ENCODE peak calls at places on chromosomes 11 and 22, in six cellular contexts. J is PC-3, Y is IMR-90, V is tibial nerve, X is brain microvascular endothelial cell, E is fibroblast of lung. T is an unnamed sample.

GRCh38 chr22:23110190-23110921 is 31.4 kb downstream of the RSPH14 start:
- DNase-seq in E (no peak), X (no peak), V (no peak), Y (no peak), J (no peak), T (no peak)

GRCh38 chr11:83336993-83337392 is 50.8 kb upstream of the CCDC90B start:
- DNase-seq in V (no peak), Y (no peak), E (no peak), J (no peak), X (no peak), T (no peak)

GRCh38 chr11:64161037-64161436 is 4.9 kb downstream of the MACROD1 start:
- DNase-seq in Y (no peak), V (no peak), X (no peak), J (no peak), E (no peak), T (no peak)

GRCh38 chr11:62879554-62879953 is 1.1 kb upstream of the SLC3A2 start:
- DNase-seq in J (no peak), V (no peak), E (no peak), X (no peak), Y (no peak), T (no peak)

GRCh38 chr22:48960981-48961655 is 866.6 kb downstream of the BRD1 start:
- DNase-seq in E (peak), Y (no peak), X (no peak), V (no peak), J (no peak), T (peak)

GRCh38 chr11:102521121-102521520 is 9.4 kb downstream of the MMP7 start:
- DNase-seq in E (no peak), J (no peak), Y (no peak), V (no peak), X (no peak), T (no peak)

GRCh38 chr11:78704811-78705210 is 130.1 kb upstream of the NARS2 start:
- DNase-seq in Y (no peak), X (no peak), J (no peak), E (no peak), V (no peak), T (no peak)

GRCh38 chr11:62546937-62547625 is 475 bp upstream of the AHNAK start:
- DNase-seq in X (no peak), V (no peak), J (peak), E (peak), Y (peak), T (no peak)

GRCh38 chr22:30432096-30432495 is 6.5 kb downstream of the MTFP1 start:
- DNase-seq in E (no peak), X (no peak), V (no peak), J (no peak), Y (no peak), T (no peak)

GRCh38 chr11:122756417-122756816 is 81.9 kb upstream of the CRTAM start:
- DNase-seq in X (no peak), J (no peak), V (peak), E (no peak), Y (no peak), T (peak)

GRCh38 chr11:110478410-110478809 is 48.7 kb downstream of the FDX1 start:
- DNase-seq in X (no peak), J (no peak), V (no peak), Y (no peak), E (no peak), T (no peak)

GRCh38 chr11:79237676-79238075 is 203.2 kb downstream of the TENM4 start:
- DNase-seq in E (peak), V (no peak), J (no peak), X (peak), Y (peak), T (no peak)

GRCh38 chr11:94546886-94547285 is 3.2 kb downstream of the FUT4 start:
- DNase-seq in V (no peak), J (peak), Y (no peak), X (no peak), E (no peak), T (no peak)

GRCh38 chr11:44308923-44309482 is 936 bp downstream of the ALX4 start:
- DNase-seq in Y (no peak), E (peak), V (no peak), J (no peak), X (no peak), T (no peak)
- H3K4me3 ChIP-seq in Y (no peak), E (no peak), V (no peak), J (peak), X (no peak), T (no peak)

GRCh38 chr22:46352691-46353386 is 17.3 kb downstream of the TRMU start:
- DNase-seq in V (no peak), E (peak), J (peak), X (peak), Y (peak), T (no peak)
- H3K27ac ChIP-seq in V (no peak), E (no peak), J (no peak), X (no peak), Y (no peak), T (no peak)

GRCh38 chr22:35657571-35658312 is 9.5 kb downstream of the APOL6 start:
- DNase-seq in V (no peak), J (no peak), Y (no peak), X (no peak), E (no peak), T (no peak)

GRCh38 chr22:35664955-35665577 is 16.8 kb downstream of the APOL6 start:
- DNase-seq in J (no peak), X (no peak), E (no peak), Y (no peak), V (no peak), T (no peak)

GRCh38 chr22:35656284-35656752 is 8.1 kb downstream of the APOL6 start:
- DNase-seq in V (no peak), E (no peak), X (no peak), Y (no peak), J (no peak), T (no peak)

GRCh38 chr22:35663371-35663770 is 15.1 kb downstream of the APOL6 start:
- DNase-seq in Y (no peak), V (no peak), X (no peak), E (no peak), J (no peak), T (no peak)

GRCh38 chr22:35661377-35661937 is 13.2 kb downstream of the APOL6 start:
- DNase-seq in V (no peak), Y (peak), J (no peak), E (peak), X (peak), T (no peak)
- H3K4me3 ChIP-seq in V (no peak), Y (no peak), J (no peak), E (no peak), X (no peak), T (no peak)

GRCh38 chr11:44857490-44857889 is 93.2 kb downstream of the TP53I11 start:
- DNase-seq in J (no peak), E (no peak), X (no peak), Y (no peak), V (no peak), T (no peak)
- H3K27ac ChIP-seq in J (no peak), E (no peak), X (no peak), Y (no peak), V (no peak), T (no peak)

DNA sequence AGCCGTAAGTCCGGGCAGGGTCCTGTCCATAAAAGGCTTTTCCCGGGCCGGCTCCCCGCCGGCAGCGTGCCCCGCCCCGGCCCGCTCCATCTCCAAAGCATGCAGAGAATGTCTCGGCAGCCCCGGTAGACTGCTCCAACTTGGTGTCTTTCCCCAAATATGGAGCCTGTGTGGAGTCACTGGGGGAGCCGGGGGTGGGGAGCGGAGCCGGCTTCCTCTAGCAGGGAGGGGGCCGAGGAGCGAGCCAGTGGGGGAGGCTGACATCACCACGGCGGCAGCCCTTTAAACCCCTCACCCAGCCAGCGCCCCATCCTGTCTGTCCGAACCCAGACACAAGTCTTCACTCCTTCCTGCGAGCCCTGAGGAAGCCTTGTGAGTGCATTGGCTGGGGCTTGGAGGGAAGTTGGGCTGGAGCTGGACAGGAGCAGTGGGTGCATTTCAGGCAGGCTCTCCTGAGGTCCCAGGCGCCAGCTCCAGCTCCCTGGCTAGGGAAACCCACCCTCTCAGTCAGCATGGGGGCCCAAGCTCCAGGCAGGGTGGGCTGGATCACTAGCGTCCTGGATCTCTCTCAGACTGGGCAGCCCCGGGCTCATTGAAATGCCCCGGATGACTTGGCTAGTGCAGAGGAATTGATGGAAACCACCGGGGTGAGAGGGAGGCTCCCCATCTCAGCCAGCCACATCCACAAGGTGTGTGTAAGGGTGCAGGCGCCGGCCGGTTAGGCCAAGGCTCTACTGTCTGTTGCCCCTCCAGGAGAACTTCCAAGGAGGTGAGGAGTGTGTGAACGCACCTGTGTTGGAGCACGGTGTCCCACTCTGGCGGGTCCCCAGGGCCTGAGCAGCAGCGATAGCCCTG is at the start of gene TAGLN:
- DNase-seq in X (peak), Y (peak), V (peak), J (peak), E (peak), T (no peak)
- H3K4me3 ChIP-seq in X (peak), Y (peak), V (peak), J (no peak), E (peak), T (no peak)